ENCODE peak calls at places on chromosomes 4 and X, in nine cellular contexts. O is tibial nerve; E is activated effector memory CD4-positive, alpha-beta T cell treated with Interleukin-2 at 50 U/mL for 16 hours; W is uterus; L is iPS-NIHi11; T is suprapubic skin; F is NCI-H345; P is esophagus muscularis mucosa; R is ascending aorta. Z is an unnamed sample.

GRCh38 chrX:30653415-30654131 is at the start of gene GK:
- DNase-seq in O (no peak), E (peak; percentile 5), W (peak; percentile 17), L (peak; percentile 7), T (peak; percentile 67), F (peak; percentile 6), P (no peak), R (no peak), Z (no peak)

GRCh38 chrX:94204524-94204923 is 530.5 kb downstream of the FAM133A start:
- DNase-seq in O (no peak), E (no peak), W (no peak), L (no peak), T (no peak), F (no peak), P (no peak), R (no peak), Z (no peak)

GRCh38 chrX:9337056-9337455 is 127.8 kb upstream of the TBL1X start:
- DNase-seq in O (peak; percentile 49), E (no peak), W (peak; percentile 48), L (no peak), T (no peak), F (no peak), P (no peak), R (no peak), Z (no peak)

GRCh38 chrX:39652336-39652735 is 445.4 kb downstream of the BCOR start:
- DNase-seq in O (peak; percentile 7), E (no peak), W (no peak), L (peak; percentile 44), T (no peak), F (peak; percentile 11), P (no peak), R (no peak), Z (no peak)

GRCh38 chrX:53621418-53621986 is 65.0 kb downstream of the HUWE1 start:
- DNase-seq in O (no peak), E (no peak), W (no peak), L (no peak), T (no peak), F (no peak), P (no peak), R (no peak), Z (no peak)

GRCh38 chr4:7067523-7068278 is at the start of gene GRPEL1:
- DNase-seq in O (peak; percentile 100), E (no peak), W (peak; percentile 100), L (peak; percentile 95), T (peak; percentile 75), F (peak; percentile 98), P (peak; percentile 100), R (peak; percentile 98), Z (peak; percentile 97)

GRCh38 chrX:12901486-12901885 is 4.9 kb upstream of the TLR8 start:
- DNase-seq in O (peak; percentile 55), E (peak; percentile 35), W (peak; percentile 32), L (peak; percentile 67), T (peak; percentile 70), F (peak; percentile 19), P (no peak), R (no peak), Z (peak; percentile 2)

GRCh38 chr4:135434936-135435335 is 1233.3 kb upstream of the PABPC4L start:
- DNase-seq in O (no peak), E (no peak), W (no peak), L (no peak), T (no peak), F (no peak), P (no peak), R (no peak), Z (no peak)

GRCh38 chrX:102712216-102712966 is at the start of gene GPRASP2:
- DNase-seq in O (no peak), E (no peak), W (peak; percentile 57), L (peak; percentile 45), T (peak; percentile 69), F (peak; percentile 16), P (no peak), R (no peak), Z (no peak)

GRCh38 chrX:45743081-45743533 is 542.4 kb upstream of the DIPK2B start:
- DNase-seq in O (no peak), E (no peak), W (no peak), L (peak; percentile 14), T (no peak), F (no peak), P (no peak), R (no peak), Z (no peak)

GRCh38 chr4:170672571-170672970 is 582.8 kb upstream of the AADAT start:
- DNase-seq in O (no peak), E (no peak), W (no peak), L (no peak), T (no peak), F (no peak), P (no peak), R (no peak), Z (no peak)

GRCh38 chrX:150358651-150359050 is 4.5 kb upstream of the MAMLD1 start:
- DNase-seq in O (no peak), E (no peak), W (no peak), L (no peak), T (no peak), F (no peak), P (no peak), R (no peak), Z (no peak)

GRCh38 chr4:86586160-86586572 is 7.9 kb upstream of the PTPN13 start:
- DNase-seq in O (no peak), E (no peak), W (no peak), L (peak; percentile 16), T (no peak), F (no peak), P (no peak), R (no peak), Z (no peak)

GRCh38 chr4:10013722-10014121 is 7.6 kb downstream of the SLC2A9 start:
- DNase-seq in O (no peak), E (no peak), W (no peak), L (peak; percentile 76), T (no peak), F (peak; percentile 46), P (no peak), R (no peak), Z (no peak)

GRCh38 chr4:834368-835147 is 8.6 kb upstream of the CPLX1 start:
- DNase-seq in O (no peak), E (no peak), W (no peak), L (peak; percentile 17), T (no peak), F (no peak), P (no peak), R (no peak), Z (no peak)

GRCh38 chr4:187827631-187828030 is 167.9 kb upstream of the ZFP42 start:
- DNase-seq in O (no peak), E (no peak), W (no peak), L (no peak), T (no peak), F (no peak), P (no peak), R (no peak), Z (no peak)

GRCh38 chr4:185540487-185541125 is 5.3 kb upstream of the PDLIM3 start:
- DNase-seq in O (no peak), E (no peak), W (no peak), L (no peak), T (no peak), F (no peak), P (no peak), R (no peak), Z (no peak)

GRCh38 chr4:2788532-2789103 is 4.3 kb upstream of the SH3BP2 start:
- DNase-seq in O (no peak), E (no peak), W (no peak), L (no peak), T (peak; percentile 67), F (no peak), P (no peak), R (no peak), Z (no peak)

GRCh38 chrX:14533867-14534266 is 4.5 kb downstream of the GLRA2 start:
- DNase-seq in O (no peak), E (no peak), W (no peak), L (no peak), T (no peak), F (no peak), P (no peak), R (no peak), Z (no peak)

GRCh38 chr4:124199755-124200154 is 512.8 kb downstream of the ANKRD50 start:
- DNase-seq in O (no peak), E (no peak), W (no peak), L (no peak), T (no peak), F (no peak), P (no peak), R (no peak), Z (no peak)

GRCh38 chr4:105547769-105548168 is 4.7 kb upstream of the ARHGEF38 start:
- DNase-seq in O (no peak), E (no peak), W (no peak), L (no peak), T (no peak), F (no peak), P (no peak), R (no peak), Z (no peak)

GRCh38 chr4:176548571-176548970 is 228.8 kb downstream of the SPCS3 start:
- DNase-seq in O (no peak), E (no peak), W (no peak), L (no peak), T (no peak), F (no peak), P (no peak), R (no peak), Z (no peak)

GRCh38 chrX:55008571-55009358 is 8.6 kb downstream of the APEX2 start:
- DNase-seq in O (no peak), E (no peak), W (no peak), L (no peak), T (no peak), F (no peak), P (no peak), R (no peak), Z (no peak)

GRCh38 chrX:100447563-100448397 is 37.7 kb upstream of the PCDH19 start:
- DNase-seq in O (peak; percentile 25), E (no peak), W (peak; percentile 17), L (peak; percentile 72), T (peak; percentile 61), F (no peak), P (no peak), R (no peak), Z (no peak)

GRCh38 chr4:4327652-4328121 is 37.6 kb downstream of the ZBTB49 start:
- DNase-seq in O (no peak), E (no peak), W (no peak), L (peak; percentile 88), T (no peak), F (no peak), P (no peak), R (no peak), Z (no peak)

GRCh38 chr4:25844957-25845712 is 17.7 kb downstream of the SEL1L3 start:
- DNase-seq in O (no peak), E (no peak), W (no peak), L (no peak), T (no peak), F (no peak), P (no peak), R (no peak), Z (no peak)

GRCh38 chr4:1541449-1542225 is 135.4 kb upstream of the NKX1-1 start:
- DNase-seq in O (no peak), E (no peak), W (peak; percentile 28), L (no peak), T (no peak), F (no peak), P (no peak), R (no peak), Z (no peak)